ENCODE peak calls at places on chromosomes 6 and 20, in four cellular contexts. X is gastrocnemius medialis, J is sigmoid colon, E is HCT116. Q is an unnamed sample.

GRCh38 chr20:35001596-35002362 is 46.1 kb downstream of the MYH7B start:
- DNase-seq in X (peak; percentile 12), J (no peak), E (no peak), Q (no peak)

GRCh38 chr6:6916598-6916997 is 191.2 kb upstream of the RREB1 start:
- DNase-seq in X (peak; percentile 52), J (no peak), E (no peak), Q (no peak)

GRCh38 chr20:49894073-49894470 is 21.3 kb downstream of the SPATA2 start:
- DNase-seq in X (no peak), J (peak; percentile 36), E (no peak), Q (no peak)

GRCh38 chr20:40672095-40672494 is 16.9 kb downstream of the MAFB start:
- DNase-seq in X (no peak), J (no peak), E (no peak), Q (no peak)

GRCh38 chr6:157954150-157955117 is 27.2 kb upstream of the SYNJ2 start:
- DNase-seq in X (no peak), J (no peak), E (no peak), Q (no peak)

GRCh38 chr6:3457710-3458605 is 1.1 kb upstream of the SLC22A23 start:
- DNase-seq in X (peak; percentile 62), J (peak; percentile 76), E (peak; percentile 42), Q (no peak)

GRCh38 chr6:109076421-109076820 is 18.2 kb downstream of the SESN1 start:
- DNase-seq in X (no peak), J (no peak), E (no peak), Q (no peak)

GRCh38 chr20:62500237-62500864 is 24.6 kb upstream of the GATA5 start:
- DNase-seq in X (peak; percentile 79), J (peak; percentile 84), E (peak; percentile 21), Q (peak; percentile 88)

GRCh38 chr20:672975-673604 is 2.5 kb downstream of the SCRT2 start:
- DNase-seq in X (no peak), J (no peak), E (no peak), Q (no peak)

GRCh38 chr6:42566614-42567208 is 2.9 kb downstream of the UBR2 start:
- DNase-seq in X (no peak), J (no peak), E (no peak), Q (no peak)

GRCh38 chr6:42564496-42564890 is 664 bp downstream of the UBR2 start:
- DNase-seq in X (no peak), J (no peak), E (no peak), Q (no peak)

GRCh38 chr6:42561986-42562385 is 1.8 kb upstream of the UBR2 start:
- DNase-seq in X (no peak), J (no peak), E (no peak), Q (no peak)

GRCh38 chr6:42562788-42563187 is 1.0 kb upstream of the UBR2 start:
- DNase-seq in X (peak; percentile 16), J (no peak), E (no peak), Q (no peak)

DNA sequence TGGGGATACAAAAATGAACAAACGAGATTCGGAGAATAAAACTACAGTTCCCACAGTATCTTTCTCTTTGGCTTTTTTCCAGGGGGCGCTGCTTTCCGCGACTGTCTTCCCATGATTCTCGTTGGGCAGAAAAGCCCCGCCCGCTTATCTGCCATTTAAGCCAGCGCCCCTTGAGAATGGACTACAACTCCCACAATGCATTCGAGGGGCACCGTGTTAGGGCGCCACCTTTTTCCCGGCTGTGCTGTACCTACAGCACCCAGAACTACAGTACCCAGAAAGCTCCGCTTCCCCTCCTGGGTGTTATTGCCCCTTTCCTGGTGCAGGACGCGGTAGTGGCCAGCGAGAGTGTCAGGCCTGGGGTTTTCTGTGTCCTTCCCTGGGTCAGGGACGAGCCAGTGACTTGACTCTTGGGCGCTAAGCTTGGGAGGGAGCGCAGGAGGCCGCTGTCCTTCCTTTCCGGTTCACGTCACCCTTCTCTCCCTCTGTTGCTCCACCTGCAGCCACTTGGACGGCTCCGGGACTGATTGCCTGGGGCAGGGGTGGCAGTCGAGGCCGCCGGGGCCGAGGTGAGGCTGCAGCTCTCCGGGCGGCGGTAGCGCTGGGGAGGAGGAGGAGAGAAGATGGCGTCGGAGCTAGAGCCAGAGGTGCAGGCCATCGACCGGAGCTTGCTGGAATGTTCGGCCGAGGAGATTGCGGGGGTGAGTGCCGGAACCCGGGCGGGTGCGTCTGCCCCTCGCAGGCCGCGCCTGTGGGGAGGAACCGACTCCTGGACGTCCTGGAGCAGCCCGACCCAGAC is at the start of gene UBR2:
- DNase-seq in X (peak; percentile 99), J (peak; percentile 99), E (peak; percentile 98), Q (peak; percentile 84)
- TF ChIP-seq POLR2A in X (peak; percentile 96), J (peak; percentile 81), E (peak; percentile 80), Q (peak; percentile 87)

DNA sequence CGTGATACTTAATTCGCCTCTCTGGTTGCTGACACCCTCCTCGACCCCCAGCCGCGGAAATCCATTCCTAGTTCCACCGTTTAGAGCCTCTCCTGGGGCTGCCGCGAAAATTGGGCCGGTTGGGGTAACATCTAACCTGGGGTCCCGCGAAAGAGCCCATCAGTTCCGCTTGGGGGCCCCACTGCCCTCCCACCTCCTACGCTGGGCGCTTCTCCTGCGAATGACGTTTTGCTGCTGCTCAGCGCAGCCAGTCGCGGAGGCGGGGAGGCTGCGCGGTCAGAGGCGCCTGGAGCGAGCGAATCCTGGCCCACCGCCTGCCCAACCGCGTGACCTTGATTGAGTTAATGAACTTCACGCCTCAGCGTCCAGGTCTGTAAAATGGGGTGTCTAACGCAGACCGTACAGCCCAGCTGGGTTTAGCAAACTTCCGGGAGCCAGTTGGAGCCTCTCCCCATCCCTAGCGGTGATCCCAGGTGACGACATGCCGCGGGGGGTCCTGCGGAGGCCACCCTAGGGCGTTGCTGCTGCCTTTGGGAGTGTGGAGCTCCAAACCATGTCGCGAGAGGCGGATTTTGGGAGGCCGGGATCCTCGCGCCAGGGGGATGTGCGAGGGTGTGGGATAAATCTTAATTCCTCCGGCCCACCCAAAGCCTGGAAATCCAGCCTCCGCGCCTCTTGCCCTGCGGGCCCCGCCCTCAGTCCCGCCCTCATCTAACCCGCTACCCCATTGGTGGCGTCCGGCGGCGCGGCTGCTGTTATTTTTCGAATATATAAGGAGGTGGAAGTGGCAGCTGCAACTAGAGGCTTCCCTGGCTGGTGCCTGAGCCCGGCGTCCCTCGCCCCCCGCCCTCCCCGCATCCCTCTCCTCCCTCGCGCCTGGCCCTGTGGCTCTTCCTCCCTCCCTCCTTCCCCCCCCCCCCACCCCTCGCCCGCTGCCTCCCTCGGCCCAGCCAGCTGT is at the start of gene CDC25B:
- DNase-seq in X (peak; percentile 90), J (peak; percentile 98), E (peak; percentile 84), Q (peak; percentile 89)
- TF ChIP-seq POLR2A in X (peak; percentile 55), J (peak; percentile 34), E (peak; percentile 47), Q (peak; percentile 79)

DNA sequence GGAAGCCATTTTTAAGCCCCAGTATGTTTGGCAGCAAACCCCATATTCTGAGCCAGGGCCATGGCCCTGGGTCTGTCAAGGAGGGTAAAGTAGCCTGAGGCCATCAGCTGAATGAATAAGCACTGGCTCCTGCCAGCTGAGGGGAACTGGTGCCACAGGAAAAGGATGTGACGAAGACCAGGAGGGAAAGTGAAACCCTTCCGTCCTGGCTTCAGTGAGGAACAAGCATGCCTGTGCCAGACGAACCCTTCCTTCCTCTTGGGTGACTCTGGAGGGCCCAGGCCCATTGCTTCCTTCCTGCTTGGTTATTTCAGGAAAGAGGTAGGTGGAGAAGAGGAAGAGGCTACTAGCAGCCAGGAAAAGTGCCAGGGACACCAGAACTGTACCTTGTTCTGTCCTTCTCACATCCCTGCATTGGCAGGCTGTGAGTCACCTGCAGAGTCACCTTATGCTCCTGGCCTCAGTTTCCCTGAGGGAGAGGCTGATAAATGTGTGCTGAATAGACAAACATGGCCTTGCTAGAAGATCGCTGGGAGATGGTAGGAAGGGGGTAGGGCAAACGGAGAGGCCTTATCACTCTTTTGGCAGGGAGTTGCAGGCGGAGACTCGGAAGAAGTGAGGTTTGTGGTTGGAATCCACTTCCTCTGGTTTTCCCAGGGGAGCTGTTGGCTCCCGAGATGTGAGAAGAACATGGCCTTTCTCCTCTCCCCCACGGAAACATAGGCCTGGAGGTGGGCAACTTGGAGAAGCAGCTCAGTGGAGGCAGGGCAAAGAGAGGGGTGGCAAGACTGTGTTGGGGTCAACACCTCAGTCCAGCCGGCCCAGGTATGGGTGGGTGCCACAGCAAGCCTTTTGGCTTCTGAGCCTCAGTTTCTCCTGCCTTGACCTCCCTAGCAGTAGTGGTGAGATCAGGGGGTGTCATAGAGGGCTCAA is 37.4 kb downstream of the COX4I2 start:
- DNase-seq in X (peak; percentile 73), J (peak; percentile 79), E (no peak), Q (peak; percentile 51)
- TF ChIP-seq POLR2A in X (no peak), J (no peak), E (no peak), Q (no peak)

GRCh38 chr6:111603648-111604047 is 2.0 kb downstream of the TRAF3IP2 start:
- DNase-seq in X (no peak), J (no peak), E (no peak), Q (no peak)

GRCh38 chr6:111600588-111601440 is 4.9 kb downstream of the TRAF3IP2 start:
- DNase-seq in X (no peak), J (peak; percentile 75), E (no peak), Q (no peak)

GRCh38 chr6:111600154-111600553 is 5.5 kb downstream of the TRAF3IP2 start:
- DNase-seq in X (no peak), J (no peak), E (no peak), Q (no peak)

GRCh38 chr6:111602481-111603404 is 2.9 kb downstream of the TRAF3IP2 start:
- DNase-seq in X (peak; percentile 92), J (peak; percentile 82), E (no peak), Q (no peak)

DNA sequence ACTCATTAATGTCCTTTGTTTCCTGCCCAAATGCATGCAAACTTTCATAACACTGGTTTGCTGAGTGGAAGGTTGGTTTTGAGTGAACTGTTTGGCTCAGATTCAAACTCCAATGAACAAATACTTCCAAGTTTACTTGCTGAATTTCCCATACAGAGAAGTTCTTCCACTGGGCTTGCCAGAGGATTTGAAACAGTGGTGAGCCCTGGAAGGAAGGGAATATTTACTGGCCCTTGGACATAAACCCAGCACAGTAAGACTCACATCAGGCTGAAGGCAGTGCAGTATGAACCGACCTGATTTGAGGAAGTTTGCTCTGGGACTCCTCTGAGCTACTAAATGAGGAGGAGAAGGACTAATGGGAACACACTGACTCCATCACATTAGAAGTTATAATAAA is 3.8 kb downstream of the TRAF3IP2 start:
- DNase-seq in X (peak; percentile 51), J (peak; percentile 89), E (no peak), Q (no peak)
- TF ChIP-seq POLR2A in X (peak; percentile 26), J (peak; percentile 18), E (no peak), Q (no peak)